ENCODE peak calls at places on chromosomes 4 and X, in six cellular contexts. E is AG08396, D is EL, I is aorta, Q is PC-9, Y is heart right ventricle. N is an unnamed sample.
A peak's percentile ranks its signal among the peaks of the same experiment; 100 is the strongest.

GRCh38 chr4:168632246-168632832 is 135.5 kb downstream of the PALLD start:
- DNase-seq in Y (no peak), E (peak; percentile 41), D (peak; percentile 32), Q (no peak), I (no peak), N (no peak)

GRCh38 chr4:140533951-140534480 is 10.0 kb downstream of the ELMOD2 start:
- DNase-seq in Y (no peak), Q (no peak), E (no peak), I (no peak), D (peak; percentile 38), N (no peak)

GRCh38 chrX:108246304-108246954 is 154.9 kb downstream of the ATG4A start:
- DNase-seq in Q (no peak), Y (no peak), I (no peak), D (no peak), E (no peak), N (no peak)

GRCh38 chr4:7978489-7978888 is 38.8 kb upstream of the AFAP1 start:
- DNase-seq in E (no peak), D (no peak), Q (peak; percentile 92), Y (no peak), I (peak; percentile 29), N (no peak)

GRCh38 chrX:39550795-39551361 is 546.9 kb downstream of the BCOR start:
- DNase-seq in I (no peak), E (no peak), Q (no peak), D (no peak), Y (no peak), N (no peak)

GRCh38 chrX:31314921-31315320 is 243.1 kb upstream of the FTHL17 start:
- DNase-seq in Y (peak; percentile 32), E (no peak), Q (no peak), D (peak; percentile 72), I (no peak), N (no peak)

GRCh38 chrX:18377802-18378201 is 23.3 kb upstream of the SCML2 start:
- DNase-seq in E (no peak), I (no peak), Y (no peak), Q (peak; percentile 8), D (peak; percentile 23), N (no peak)

GRCh38 chrX:76454456-76454927 is 27.0 kb downstream of the MAGEE1 start:
- DNase-seq in E (peak; percentile 26), Q (no peak), I (no peak), D (peak; percentile 11), Y (no peak), N (no peak)

GRCh38 chr4:75637827-75638226 is 7.5 kb upstream of the CDKL2 start:
- DNase-seq in Y (no peak), I (no peak), D (no peak), Q (no peak), E (no peak), N (no peak)

GRCh38 chr4:126533176-126533575 is 1099.6 kb upstream of the INTU start:
- DNase-seq in Q (no peak), E (no peak), Y (no peak), D (no peak), I (no peak), N (no peak)

GRCh38 chr4:7697326-7697725 is 242.3 kb downstream of the AFAP1 start:
- DNase-seq in Q (no peak), Y (peak; percentile 36), D (no peak), I (no peak), E (no peak), N (no peak)

GRCh38 chr4:143133966-143134365 is 50.8 kb upstream of the USP38 start:
- DNase-seq in E (no peak), I (no peak), Y (no peak), Q (no peak), D (no peak), N (no peak)

GRCh38 chr4:48237996-48238645 is 31.5 kb downstream of the TEC start:
- DNase-seq in E (no peak), Y (no peak), D (peak; percentile 9), I (no peak), Q (no peak), N (no peak)

GRCh38 chrX:48538641-48539344 is 721 bp upstream of the TBC1D25 start:
- DNase-seq in Y (no peak), Q (no peak), I (no peak), D (no peak), E (no peak), N (no peak)

GRCh38 chrX:7146703-7147430 is 645 bp upstream of the STS start:
- DNase-seq in Q (no peak), Y (peak; percentile 4), I (no peak), E (no peak), D (no peak), N (no peak)

GRCh38 chrX:2243913-2244460 is 256.8 kb downstream of the DHRSX start:
- DNase-seq in D (peak; percentile 23), Q (no peak), I (no peak), E (no peak), Y (no peak), N (peak; percentile 26)

GRCh38 chrX:10676239-10676971 is 56.0 kb upstream of the MID1 start:
- DNase-seq in E (no peak), Q (no peak), Y (no peak), I (no peak), D (no peak), N (no peak)